ENCODE peak calls at places on chromosomes 7 and 10, in seven cellular contexts. S, L, T, K, Q, A and G are unnamed samples.

GRCh38 chr10:78905940-78906308 is 162.8 kb upstream of the ZMIZ1 start:
- DNase-seq in S (no peak), L (no peak), T (no peak), K (no peak), Q (peak), A (no peak), G (no peak)

GRCh38 chr7:32318300-32319018 is 171.7 kb downstream of the LSM5 start:
- DNase-seq in S (no peak), L (no peak), T (no peak), K (peak), Q (no peak), A (no peak), G (no peak)

GRCh38 chr7:158924956-158925355 is 68.6 kb downstream of the DYNC2I1 start:
- DNase-seq in S (no peak), L (no peak), T (no peak), K (no peak), Q (no peak), A (no peak), G (no peak)

GRCh38 chr7:36430881-36431280 is 41.2 kb downstream of the ANLN start:
- DNase-seq in S (no peak), L (no peak), T (no peak), K (no peak), Q (no peak), A (no peak), G (no peak)

GRCh38 chr10:49395741-49396665 is at the start of gene DRGX:
- DNase-seq in S (no peak), L (no peak), T (no peak), K (no peak), Q (no peak), A (no peak), G (peak)

GRCh38 chr10:29860159-29860558 is 199.2 kb downstream of the JCAD start:
- DNase-seq in S (no peak), L (no peak), T (no peak), K (no peak), Q (no peak), A (no peak), G (peak)

GRCh38 chr10:87817291-87817872 is 644 bp downstream of the ATAD1 start:
- DNase-seq in S (no peak), L (no peak), T (no peak), K (no peak), Q (no peak), A (no peak), G (peak)

GRCh38 chr7:35035511-35035921 is 1.8 kb downstream of the DPY19L1 start:
- DNase-seq in S (no peak), L (peak), T (no peak), K (no peak), Q (peak), A (peak), G (no peak)

GRCh38 chr10:78581133-78581694 is 487.6 kb upstream of the ZMIZ1 start:
- DNase-seq in S (no peak), L (no peak), T (no peak), K (no peak), Q (no peak), A (no peak), G (no peak)

GRCh38 chr7:158251061-158251965 is 336.3 kb downstream of the PTPRN2 start:
- DNase-seq in S (no peak), L (no peak), T (no peak), K (no peak), Q (no peak), A (no peak), G (no peak)

GRCh38 chr10:102514487-102515311 is 10.9 kb downstream of the SUFU start:
- DNase-seq in S (no peak), L (no peak), T (no peak), K (no peak), Q (no peak), A (no peak), G (no peak)

GRCh38 chr10:112022196-112022595 is 161.4 kb downstream of the GPAM start:
- DNase-seq in S (no peak), L (no peak), T (no peak), K (no peak), Q (no peak), A (no peak), G (no peak)